ENCODE peak calls at places on chromosomes 12 and 14, in seven cellular contexts. One of them, this sample, is unnamed.

GRCh38 chr14:76832503-76832988 is 6.3 kb downstream of the LRRC74A start:
- DNase-seq in stomach: no peak
- DNase-seq in LNCaP clone FGC: no peak
- DNase-seq in cardiac fibroblast: peak; percentile 53
- DNase-seq in astrocyte of the spinal cord: no peak
- DNase-seq in fibroblast of mammary gland: peak; percentile 44
- DNase-seq in right cardiac atrium: no peak
- DNase-seq in this sample: no peak

GRCh38 chr14:59688224-59689170 is 111.9 kb upstream of the CCDC175 start:
- DNase-seq in cardiac fibroblast: peak; percentile 66
- DNase-seq in right cardiac atrium: peak; percentile 49
- DNase-seq in astrocyte of the spinal cord: peak; percentile 63
- DNase-seq in fibroblast of mammary gland: peak; percentile 61
- DNase-seq in LNCaP clone FGC: peak; percentile 31
- DNase-seq in stomach: peak; percentile 44
- DNase-seq in this sample: peak; percentile 37

GRCh38 chr12:11650279-11650696 is 814 bp downstream of the ETV6 start:
- DNase-seq in cardiac fibroblast: no peak
- DNase-seq in astrocyte of the spinal cord: no peak
- DNase-seq in stomach: no peak
- DNase-seq in right cardiac atrium: peak; percentile 75
- DNase-seq in fibroblast of mammary gland: no peak
- DNase-seq in LNCaP clone FGC: no peak
- DNase-seq in this sample: no peak

GRCh38 chr12:108955225-108955835 is 65.5 kb downstream of the SVOP start:
- DNase-seq in astrocyte of the spinal cord: peak; percentile 10
- DNase-seq in stomach: no peak
- DNase-seq in cardiac fibroblast: peak; percentile 39
- DNase-seq in right cardiac atrium: peak; percentile 66
- DNase-seq in fibroblast of mammary gland: peak; percentile 44
- DNase-seq in LNCaP clone FGC: no peak
- DNase-seq in this sample: no peak

GRCh38 chr14:51539571-51540037 is 112.1 kb upstream of the FRMD6 start:
- DNase-seq in astrocyte of the spinal cord: peak; percentile 94
- DNase-seq in fibroblast of mammary gland: peak; percentile 80
- DNase-seq in cardiac fibroblast: peak; percentile 68
- DNase-seq in LNCaP clone FGC: no peak
- DNase-seq in right cardiac atrium: no peak
- DNase-seq in stomach: no peak
- DNase-seq in this sample: peak; percentile 84

GRCh38 chr14:87264386-87264785 is 728.6 kb downstream of the GALC start:
- DNase-seq in astrocyte of the spinal cord: no peak
- DNase-seq in fibroblast of mammary gland: no peak
- DNase-seq in right cardiac atrium: no peak
- DNase-seq in stomach: no peak
- DNase-seq in cardiac fibroblast: no peak
- DNase-seq in LNCaP clone FGC: no peak
- DNase-seq in this sample: no peak

GRCh38 chr12:27818421-27818918 is 38.4 kb upstream of the MANSC4 start:
- DNase-seq in right cardiac atrium: no peak
- DNase-seq in cardiac fibroblast: peak; percentile 13
- DNase-seq in stomach: no peak
- DNase-seq in astrocyte of the spinal cord: no peak
- DNase-seq in fibroblast of mammary gland: no peak
- DNase-seq in LNCaP clone FGC: no peak
- DNase-seq in this sample: no peak

GRCh38 chr12:90970911-90971310 is 15.9 kb upstream of the CCER1 start:
- DNase-seq in astrocyte of the spinal cord: no peak
- DNase-seq in fibroblast of mammary gland: no peak
- DNase-seq in stomach: no peak
- DNase-seq in cardiac fibroblast: no peak
- DNase-seq in LNCaP clone FGC: no peak
- DNase-seq in right cardiac atrium: no peak
- DNase-seq in this sample: no peak

GRCh38 chr14:61965030-61965745 is 203.0 kb downstream of the SNAPC1 start:
- DNase-seq in fibroblast of mammary gland: peak; percentile 64
- DNase-seq in astrocyte of the spinal cord: peak; percentile 64
- DNase-seq in stomach: no peak
- DNase-seq in cardiac fibroblast: peak; percentile 42
- DNase-seq in LNCaP clone FGC: no peak
- DNase-seq in right cardiac atrium: no peak
- DNase-seq in this sample: peak; percentile 81

GRCh38 chr12:79725987-79726386 is 35.2 kb upstream of the PAWR start:
- DNase-seq in astrocyte of the spinal cord: peak; percentile 77
- DNase-seq in cardiac fibroblast: peak; percentile 50
- DNase-seq in stomach: no peak
- DNase-seq in right cardiac atrium: no peak
- DNase-seq in fibroblast of mammary gland: peak; percentile 74
- DNase-seq in LNCaP clone FGC: no peak
- DNase-seq in this sample: no peak

GRCh38 chr12:74033531-74033930 is 504.1 kb upstream of the ATXN7L3B start:
- DNase-seq in stomach: no peak
- DNase-seq in fibroblast of mammary gland: no peak
- DNase-seq in astrocyte of the spinal cord: no peak
- DNase-seq in LNCaP clone FGC: no peak
- DNase-seq in right cardiac atrium: no peak
- DNase-seq in cardiac fibroblast: no peak
- DNase-seq in this sample: no peak
- H3K4me3 ChIP-seq in stomach: no peak overlapping the region
- H3K4me3 ChIP-seq in fibroblast of mammary gland: no peak overlapping the region
- H3K4me3 ChIP-seq in astrocyte of the spinal cord: no peak overlapping the region
- H3K4me3 ChIP-seq in LNCaP clone FGC: no peak overlapping the region
- H3K4me3 ChIP-seq in right cardiac atrium: no peak overlapping the region
- H3K4me3 ChIP-seq in cardiac fibroblast: no peak overlapping the region
- H3K4me3 ChIP-seq in this sample: no peak overlapping the region

GRCh38 chr12:13404631-13405473 is 208.3 kb downstream of the EMP1 start:
- DNase-seq in stomach: peak; percentile 59
- DNase-seq in cardiac fibroblast: no peak
- DNase-seq in LNCaP clone FGC: no peak
- DNase-seq in right cardiac atrium: no peak
- DNase-seq in astrocyte of the spinal cord: no peak
- DNase-seq in fibroblast of mammary gland: no peak
- DNase-seq in this sample: no peak

GRCh38 chr12:13405961-13406703 is 209.6 kb downstream of the EMP1 start:
- DNase-seq in stomach: no peak
- DNase-seq in LNCaP clone FGC: no peak
- DNase-seq in cardiac fibroblast: no peak
- DNase-seq in right cardiac atrium: no peak
- DNase-seq in fibroblast of mammary gland: no peak
- DNase-seq in astrocyte of the spinal cord: no peak
- DNase-seq in this sample: no peak

DNA sequence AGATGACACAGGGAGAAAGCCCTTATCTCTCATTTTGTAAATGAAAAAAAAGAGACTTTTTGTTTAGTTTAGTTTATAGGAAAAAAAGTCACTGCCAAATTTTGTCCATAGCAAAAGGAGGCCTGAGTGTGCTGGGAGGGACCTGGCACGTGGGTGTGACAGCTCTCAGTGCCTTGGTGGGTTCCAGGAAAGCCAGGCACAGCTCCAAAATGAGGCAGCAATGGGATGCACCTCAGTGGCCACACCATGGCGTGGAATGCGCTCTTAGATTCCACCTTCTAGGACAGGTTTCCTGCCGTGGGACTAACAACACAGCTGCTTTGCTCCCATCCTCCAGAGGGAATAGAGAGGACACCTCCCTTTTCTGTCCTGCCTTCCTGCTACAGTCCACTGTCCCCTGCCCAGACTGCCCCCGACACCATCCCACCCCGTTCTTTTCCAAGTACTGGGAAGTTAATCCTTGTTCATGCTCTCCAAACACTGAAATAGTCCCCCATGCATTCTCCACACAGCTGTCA is 207.6 kb downstream of the EMP1 start:
- DNase-seq in astrocyte of the spinal cord: no peak
- DNase-seq in LNCaP clone FGC: no peak
- DNase-seq in fibroblast of mammary gland: no peak
- DNase-seq in cardiac fibroblast: no peak
- DNase-seq in stomach: no peak
- DNase-seq in right cardiac atrium: no peak
- DNase-seq in this sample: no peak
- H3K4me3 ChIP-seq in astrocyte of the spinal cord: no peak overlapping the region
- H3K4me3 ChIP-seq in LNCaP clone FGC: no peak overlapping the region
- H3K4me3 ChIP-seq in fibroblast of mammary gland: no peak overlapping the region
- H3K4me3 ChIP-seq in cardiac fibroblast: no peak overlapping the region
- H3K4me3 ChIP-seq in stomach: no peak overlapping the region
- H3K4me3 ChIP-seq in right cardiac atrium: no peak overlapping the region
- H3K4me3 ChIP-seq in this sample: no peak overlapping the region

GRCh38 chr12:5432011-5432400 is at the start of gene NTF3:
- DNase-seq in right cardiac atrium: peak; percentile 73
- DNase-seq in astrocyte of the spinal cord: no peak
- DNase-seq in stomach: no peak
- DNase-seq in LNCaP clone FGC: peak; percentile 13
- DNase-seq in fibroblast of mammary gland: peak; percentile 2
- DNase-seq in cardiac fibroblast: peak; percentile 40
- DNase-seq in this sample: no peak

GRCh38 chr12:5433081-5433839 is 1.4 kb downstream of the NTF3 start:
- DNase-seq in fibroblast of mammary gland: no peak
- DNase-seq in astrocyte of the spinal cord: no peak
- DNase-seq in stomach: no peak
- DNase-seq in LNCaP clone FGC: no peak
- DNase-seq in cardiac fibroblast: no peak
- DNase-seq in right cardiac atrium: peak; percentile 64
- DNase-seq in this sample: no peak

GRCh38 chr12:5430639-5431603 is 987 bp upstream of the NTF3 start:
- DNase-seq in fibroblast of mammary gland: no peak
- DNase-seq in LNCaP clone FGC: no peak
- DNase-seq in stomach: no peak
- DNase-seq in right cardiac atrium: peak; percentile 50
- DNase-seq in astrocyte of the spinal cord: no peak
- DNase-seq in cardiac fibroblast: no peak
- DNase-seq in this sample: no peak

GRCh38 chr12:5429741-5430557 is 2.0 kb upstream of the NTF3 start:
- DNase-seq in fibroblast of mammary gland: no peak
- DNase-seq in stomach: no peak
- DNase-seq in cardiac fibroblast: no peak
- DNase-seq in LNCaP clone FGC: no peak
- DNase-seq in right cardiac atrium: peak; percentile 32
- DNase-seq in astrocyte of the spinal cord: no peak
- DNase-seq in this sample: no peak

DNA sequence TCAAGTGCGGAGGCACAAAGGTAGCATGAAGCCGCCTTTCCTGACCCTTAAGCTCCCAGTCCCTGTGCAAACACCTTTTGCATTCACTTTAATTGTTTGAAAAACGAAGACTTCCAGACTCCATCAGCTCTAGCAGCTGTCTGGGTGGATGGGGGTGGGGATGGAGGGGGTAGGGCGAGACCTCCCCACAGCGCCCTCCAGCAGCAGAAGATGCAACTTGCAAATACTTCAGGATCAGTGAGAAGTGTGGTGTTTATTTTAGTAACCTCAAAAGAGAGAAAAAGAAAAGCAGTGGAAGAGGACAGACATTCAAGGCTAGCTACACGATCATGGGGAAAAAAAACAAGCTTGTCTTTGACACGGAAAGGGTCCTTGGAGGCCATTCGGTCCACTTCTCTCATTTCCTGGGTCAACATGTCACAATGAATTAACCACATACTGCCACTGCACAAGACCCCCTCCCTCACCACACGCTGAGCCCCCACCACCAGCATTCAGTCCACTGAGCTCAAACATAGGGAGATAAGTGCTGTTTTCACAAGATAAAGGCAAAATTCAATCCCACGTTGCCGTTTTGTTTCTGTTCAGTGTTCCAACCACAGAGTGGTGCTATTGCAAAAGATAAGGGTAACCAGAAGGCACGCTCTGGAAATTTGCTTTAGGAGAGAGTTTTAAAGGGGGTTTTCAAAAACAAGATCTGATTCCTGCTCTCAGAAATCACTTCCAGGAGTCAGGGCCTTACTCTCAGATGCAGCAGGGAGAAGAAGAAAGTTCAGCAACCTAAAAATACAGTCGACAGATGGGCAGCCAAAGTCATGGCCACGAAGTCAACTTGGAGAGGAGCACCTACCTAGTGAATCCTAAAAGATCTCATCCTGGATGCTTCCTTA is 3.3 kb upstream of the NTF3 start:
- DNase-seq in LNCaP clone FGC: no peak
- DNase-seq in fibroblast of mammary gland: peak; percentile 7
- DNase-seq in astrocyte of the spinal cord: no peak
- DNase-seq in right cardiac atrium: no peak
- DNase-seq in stomach: no peak
- DNase-seq in cardiac fibroblast: peak; percentile 51
- DNase-seq in this sample: no peak
- H3K4me3 ChIP-seq in LNCaP clone FGC: no peak overlapping the region
- H3K4me3 ChIP-seq in fibroblast of mammary gland: no peak overlapping the region
- H3K4me3 ChIP-seq in astrocyte of the spinal cord: no peak overlapping the region
- H3K4me3 ChIP-seq in right cardiac atrium: no peak overlapping the region
- H3K4me3 ChIP-seq in stomach: no peak overlapping the region
- H3K4me3 ChIP-seq in cardiac fibroblast: no peak overlapping the region
- H3K4me3 ChIP-seq in this sample: no peak overlapping the region

GRCh38 chr12:6962285-6963015 is 8.0 kb downstream of the PHB2 start:
- DNase-seq in stomach: peak; percentile 86
- DNase-seq in right cardiac atrium: peak; percentile 55
- DNase-seq in fibroblast of mammary gland: no peak
- DNase-seq in astrocyte of the spinal cord: no peak
- DNase-seq in cardiac fibroblast: no peak
- DNase-seq in LNCaP clone FGC: peak; percentile 79
- DNase-seq in this sample: no peak

GRCh38 chr12:6963016-6963731 is 7.3 kb downstream of the PHB2 start:
- DNase-seq in stomach: peak; percentile 95
- DNase-seq in cardiac fibroblast: no peak
- DNase-seq in right cardiac atrium: peak; percentile 66
- DNase-seq in astrocyte of the spinal cord: no peak
- DNase-seq in LNCaP clone FGC: peak; percentile 89
- DNase-seq in fibroblast of mammary gland: no peak
- DNase-seq in this sample: no peak

GRCh38 chr12:6964605-6965025 is 5.8 kb downstream of the PHB2 start:
- DNase-seq in right cardiac atrium: no peak
- DNase-seq in cardiac fibroblast: no peak
- DNase-seq in fibroblast of mammary gland: no peak
- DNase-seq in stomach: no peak
- DNase-seq in LNCaP clone FGC: no peak
- DNase-seq in astrocyte of the spinal cord: no peak
- DNase-seq in this sample: no peak

GRCh38 chr12:6965026-6965661 is 5.3 kb downstream of the PHB2 start:
- DNase-seq in stomach: peak; percentile 91
- DNase-seq in cardiac fibroblast: peak; percentile 94
- DNase-seq in LNCaP clone FGC: peak; percentile 93
- DNase-seq in right cardiac atrium: peak; percentile 91
- DNase-seq in fibroblast of mammary gland: peak; percentile 85
- DNase-seq in astrocyte of the spinal cord: peak; percentile 85
- DNase-seq in this sample: no peak

DNA sequence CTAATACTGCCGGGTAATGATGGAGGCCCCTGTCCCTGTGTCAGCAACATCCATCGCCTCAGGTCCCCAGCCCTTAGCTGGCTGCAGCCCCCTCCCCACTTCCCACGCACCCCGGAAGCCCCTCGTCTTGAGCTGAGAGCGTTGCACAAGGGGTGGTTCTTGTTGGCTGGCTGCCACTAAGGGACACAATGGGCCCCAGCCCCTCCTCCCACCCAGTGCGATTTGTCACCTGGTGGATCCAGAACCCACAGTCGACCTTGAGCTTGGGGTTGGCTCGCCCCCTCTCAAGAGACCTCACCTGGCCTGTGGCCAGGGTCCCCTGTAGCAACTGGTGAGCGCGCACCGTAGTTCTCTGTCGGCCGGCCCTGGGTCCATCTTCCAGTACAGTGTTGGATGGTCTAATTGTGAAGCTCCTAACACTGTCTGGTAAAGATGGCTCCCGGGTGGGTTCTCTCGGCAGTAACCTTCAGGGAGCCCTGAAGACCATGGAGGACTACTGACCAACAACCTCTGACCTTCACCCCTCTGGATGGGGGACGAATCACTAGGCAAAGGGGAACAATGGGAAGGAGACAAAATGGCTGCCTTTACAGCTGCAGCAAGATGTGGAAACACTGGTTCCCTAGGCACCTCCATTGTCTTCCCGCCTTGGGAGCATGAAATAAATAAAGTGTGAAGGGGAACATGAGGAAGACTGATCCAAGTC is 6.6 kb downstream of the PHB2 start:
- DNase-seq in stomach: no peak
- DNase-seq in LNCaP clone FGC: no peak
- DNase-seq in right cardiac atrium: peak; percentile 70
- DNase-seq in fibroblast of mammary gland: no peak
- DNase-seq in cardiac fibroblast: no peak
- DNase-seq in astrocyte of the spinal cord: no peak
- DNase-seq in this sample: no peak
- H3K4me3 ChIP-seq in stomach: peak overlapping the region; percentile 53
- H3K4me3 ChIP-seq in LNCaP clone FGC: peak overlapping the region; percentile 84
- H3K4me3 ChIP-seq in right cardiac atrium: no peak overlapping the region
- H3K4me3 ChIP-seq in fibroblast of mammary gland: no peak overlapping the region
- H3K4me3 ChIP-seq in cardiac fibroblast: no peak overlapping the region
- H3K4me3 ChIP-seq in astrocyte of the spinal cord: no peak overlapping the region
- H3K4me3 ChIP-seq in this sample: no peak overlapping the region

This sample was measured in retinal pigment epithelial cell.